ENCODE peak calls at places on chromosomes 4 and X, in five cellular contexts. P, N, W, D and S are unnamed samples.

GRCh38 chr4:150126201-150126879 is 48.1 kb downstream of the DCLK2 start:
- DNase-seq in N (no peak), W (no peak), P (no peak), D (no peak), S (peak)

GRCh38 chrX:106039920-106040319 is 1.4 kb upstream of the SERPINA7 start:
- DNase-seq in P (no peak), N (no peak), D (no peak), W (no peak), S (no peak)

GRCh38 chrX:115226929-115227328 is 7.0 kb downstream of the LRCH2 start:
- DNase-seq in W (no peak), N (no peak), P (no peak), D (no peak), S (peak)

GRCh38 chrX:44422631-44423030 is 79.2 kb upstream of the EFHC2 start:
- DNase-seq in D (no peak), P (no peak), N (no peak), W (no peak), S (no peak)

GRCh38 chr4:6538586-6538985 is 36.4 kb upstream of the MAN2B2 start:
- DNase-seq in N (no peak), P (no peak), D (no peak), W (no peak), S (no peak)

GRCh38 chrX:103628386-103629290 is at the start of gene TCEAL1:
- DNase-seq in W (no peak), N (peak), P (peak), D (peak), S (peak)

GRCh38 chr4:181659202-181659601 is 584.0 kb upstream of the TENM3 start:
- DNase-seq in D (no peak), P (no peak), N (no peak), W (no peak), S (peak)

GRCh38 chr4:88630756-88631155 is 38.5 kb downstream of the HERC3 start:
- DNase-seq in D (no peak), W (no peak), P (no peak), N (no peak), S (peak)

GRCh38 chr4:54496412-54496811 is 161.3 kb upstream of the KIT start:
- DNase-seq in N (no peak), D (no peak), P (no peak), W (no peak), S (no peak)

GRCh38 chr4:95980877-95981360 is 141.0 kb downstream of the PDHA2 start:
- DNase-seq in W (no peak), P (no peak), N (no peak), D (no peak), S (no peak)

GRCh38 chr4:95985051-95985450 is 145.2 kb downstream of the PDHA2 start:
- DNase-seq in N (no peak), W (no peak), P (no peak), D (no peak), S (no peak)

GRCh38 chr4:95981591-95981990 is 141.7 kb downstream of the PDHA2 start:
- DNase-seq in D (no peak), N (no peak), P (no peak), W (no peak), S (no peak)

GRCh38 chr4:95985791-95986190 is 145.9 kb downstream of the PDHA2 start:
- DNase-seq in W (no peak), P (no peak), N (no peak), D (no peak), S (no peak)

DNA sequence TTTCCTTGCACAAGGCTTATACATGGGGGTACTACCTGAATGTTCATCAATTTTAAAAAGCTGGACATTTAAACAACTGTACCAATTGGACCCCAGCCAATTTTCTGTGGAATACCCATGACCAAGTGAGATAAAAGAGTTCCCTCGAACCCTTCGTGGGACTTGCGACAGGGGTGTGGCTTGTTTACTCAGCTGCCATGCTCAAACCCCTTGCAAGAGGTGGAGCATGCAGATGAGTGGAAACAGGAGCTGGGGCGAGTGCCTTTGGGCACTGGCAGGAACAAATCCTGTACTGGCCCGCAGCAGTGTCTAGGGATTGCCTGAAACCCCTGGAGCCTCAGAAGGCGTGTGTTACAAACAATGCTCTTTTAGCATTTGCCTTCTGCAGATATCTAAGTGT is 144.2 kb downstream of the PDHA2 start:
- DNase-seq in P (no peak), W (no peak), N (no peak), D (no peak), S (peak)
- H3K4me3 ChIP-seq in P (no peak), W (no peak), N (no peak), D (no peak), S (no peak)

GRCh38 chrX:56764975-56765791 is 36.1 kb downstream of the NBDY start:
- DNase-seq in D (no peak), W (no peak), N (no peak), P (peak), S (no peak)
- H3K4me3 ChIP-seq in D (no peak), W (no peak), N (no peak), P (no peak), S (no peak)

GRCh38 chr4:165299399-165300060 is 27.9 kb upstream of the MSMO1 start:
- DNase-seq in P (no peak), W (no peak), D (no peak), N (no peak), S (no peak)

GRCh38 chr4:165297626-165298025 is 29.8 kb upstream of the MSMO1 start:
- DNase-seq in D (no peak), P (no peak), N (no peak), W (no peak), S (no peak)

GRCh38 chr4:165302658-165303057 is 24.8 kb upstream of the MSMO1 start:
- DNase-seq in N (no peak), D (no peak), P (no peak), W (no peak), S (no peak)

DNA sequence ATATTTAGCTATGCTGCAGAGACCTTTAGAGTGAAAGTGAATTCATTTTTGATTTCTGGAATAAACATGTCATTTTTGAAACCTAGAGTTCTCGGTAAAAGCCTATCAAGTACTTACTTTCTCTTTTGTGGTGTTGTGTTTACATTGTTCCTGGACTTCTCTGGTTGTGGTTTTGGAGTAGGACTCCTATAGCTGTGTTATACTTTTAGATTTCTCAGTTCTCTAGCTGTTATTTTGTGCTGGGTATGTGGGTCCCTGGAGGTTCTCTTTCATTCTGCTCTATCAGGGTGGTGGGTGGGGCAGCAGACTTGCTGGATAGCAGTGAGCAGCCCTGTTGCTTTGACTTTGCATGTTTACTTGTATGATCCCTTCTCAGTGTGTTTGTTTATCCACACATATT is 25.6 kb upstream of the MSMO1 start:
- DNase-seq in D (no peak), N (no peak), P (no peak), W (no peak), S (peak)
- H3K4me3 ChIP-seq in D (peak), N (peak), P (peak), W (no peak), S (peak)

DNA sequence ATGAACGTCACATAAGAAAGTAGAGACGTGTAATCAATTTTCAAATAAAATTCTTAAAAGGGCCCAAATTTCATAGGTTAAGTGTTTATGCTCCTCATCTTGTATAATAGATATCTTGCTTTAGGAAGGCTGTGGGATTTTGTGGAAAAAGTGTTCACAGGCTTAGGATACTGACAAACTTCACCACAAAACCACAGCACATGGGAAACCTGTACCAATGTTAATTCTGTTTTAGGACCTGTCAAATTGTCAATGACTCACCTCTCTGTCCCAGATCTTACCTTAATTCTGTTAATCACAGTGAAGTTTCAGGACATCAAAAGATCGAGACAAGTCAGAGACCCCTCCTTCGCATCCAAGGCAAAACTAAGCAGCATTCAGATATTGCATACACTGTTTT is 24.2 kb downstream of the FGFBP1 start:
- DNase-seq in D (no peak), N (no peak), W (no peak), P (no peak), S (no peak)
- H3K4me3 ChIP-seq in D (no peak), N (no peak), W (no peak), P (no peak), S (no peak)

GRCh38 chrX:49879656-49880277 is 483 bp downstream of the USP27X start:
- DNase-seq in W (no peak), N (no peak), P (no peak), D (no peak), S (no peak)

GRCh38 chrX:49878834-49879655 is at the start of gene USP27X:
- DNase-seq in N (peak), W (peak), D (peak), P (peak), S (peak)

GRCh38 chrX:49877397-49878101 is 1.7 kb upstream of the USP27X start:
- DNase-seq in D (no peak), W (no peak), N (no peak), P (no peak), S (no peak)

GRCh38 chrX:49876750-49877149 is 2.5 kb upstream of the USP27X start:
- DNase-seq in W (no peak), D (no peak), N (no peak), P (no peak), S (peak)

GRCh38 chrX:49878128-49878833 is 1.0 kb upstream of the USP27X start:
- DNase-seq in W (no peak), N (no peak), D (peak), P (no peak), S (no peak)
- H3K4me3 ChIP-seq in W (peak), N (peak), D (peak), P (peak), S (peak)

DNA sequence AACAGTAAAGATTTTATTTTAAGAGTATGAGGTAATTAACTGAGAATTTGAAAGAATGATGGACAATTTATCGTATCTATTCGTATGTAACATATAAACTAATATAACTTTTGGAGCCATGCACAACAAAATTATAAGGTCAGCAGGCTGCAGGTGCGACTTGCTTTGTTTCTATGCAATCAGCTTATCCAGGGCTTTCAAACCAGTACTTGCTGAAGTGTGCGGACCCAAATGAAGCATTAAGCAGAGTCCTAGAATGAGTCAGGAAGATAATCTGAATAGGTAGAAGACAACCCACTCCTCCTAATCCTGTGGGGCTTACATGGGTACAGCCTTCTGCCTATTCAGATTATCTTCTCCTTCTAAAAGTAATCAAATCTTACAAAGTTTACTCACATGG is 2.1 kb downstream of the NSD2 start:
- DNase-seq in D (no peak), P (no peak), W (no peak), N (no peak), S (no peak)
- H3K4me3 ChIP-seq in D (peak), P (no peak), W (no peak), N (no peak), S (peak)

GRCh38 chr4:3491681-3492405 is 28.7 kb downstream of the DOK7 start:
- DNase-seq in W (no peak), D (no peak), P (no peak), N (no peak), S (peak)
- H3K4me3 ChIP-seq in W (no peak), D (no peak), P (no peak), N (no peak), S (no peak)